ENCODE peak calls at places on chromosomes 7 and 10, in four cellular contexts. M is foreskin fibroblast, K is mammary epithelial cell, P is transverse colon. F is an unnamed sample.

GRCh38 chr7:132177708-132178392 is 398.4 kb downstream of the PLXNA4 start:
- DNase-seq in K (no peak), P (no peak), M (no peak), F (no peak)

GRCh38 chr10:25336330-25336729 is 161.5 kb downstream of the GPR158 start:
- DNase-seq in P (no peak), K (no peak), M (no peak), F (no peak)

GRCh38 chr7:78530351-78530750 is 731.8 kb downstream of the PHTF2 start:
- DNase-seq in P (no peak), K (peak), M (peak), F (no peak)

GRCh38 chr7:73424486-73424885 is 9.1 kb upstream of the FZD9 start:
- DNase-seq in P (no peak), M (no peak), K (no peak), F (no peak)

GRCh38 chr10:67612577-67613537 is 83.1 kb downstream of the CTNNA3 start:
- DNase-seq in P (no peak), K (peak), M (peak), F (no peak)

GRCh38 chr7:100221767-100222444 is 2.2 kb downstream of the PVRIG start:
- DNase-seq in M (no peak), K (no peak), P (no peak), F (no peak)

GRCh38 chr7:80882213-80882801 is 36.5 kb downstream of the SEMA3C start:
- DNase-seq in P (no peak), M (no peak), K (no peak), F (no peak)

GRCh38 chr7:142883571-142884284 is 1.8 kb downstream of the TRPV6 start:
- DNase-seq in K (no peak), P (no peak), M (no peak), F (no peak)

GRCh38 chr10:32961892-32962369 is 3.9 kb upstream of the ITGB1 start:
- DNase-seq in P (no peak), K (peak), M (peak), F (no peak)

GRCh38 chr10:99534939-99535763 is 2.4 kb downstream of the NKX2-3 start:
- DNase-seq in P (peak), M (peak), K (peak), F (no peak)

GRCh38 chr7:4650471-4651047 is 31.5 kb upstream of the FOXK1 start:
- DNase-seq in M (peak), K (no peak), P (no peak), F (no peak)

GRCh38 chr7:2759736-2760097 is 71.7 kb downstream of the AMZ1 start:
- DNase-seq in K (no peak), P (no peak), M (peak), F (peak)

GRCh38 chr7:129213828-129214227 is 11.0 kb upstream of the AHCYL2 start:
- DNase-seq in K (peak), P (no peak), M (peak), F (no peak)

GRCh38 chr7:138099813-138100212 is 23.6 kb downstream of the AKR1D1 start:
- DNase-seq in M (no peak), K (no peak), P (no peak), F (no peak)

GRCh38 chr7:158407581-158408331 is 179.9 kb downstream of the PTPRN2 start:
- DNase-seq in K (peak), M (peak), P (no peak), F (peak)

GRCh38 chr10:97687785-97688781 is 1.0 kb upstream of the AVPI1 start:
- DNase-seq in M (peak), K (peak), P (no peak), F (no peak)

GRCh38 chr10:131946880-131947279 is 34.8 kb downstream of the BNIP3 start:
- DNase-seq in M (no peak), K (no peak), P (no peak), F (no peak)

GRCh38 chr7:66443946-66444345 is 184.7 kb upstream of the KCTD7 start:
- DNase-seq in M (no peak), P (no peak), K (no peak), F (no peak)

GRCh38 chr10:110409488-110409887 is 88.2 kb upstream of the DUSP5 start:
- DNase-seq in M (no peak), K (no peak), P (no peak), F (no peak)

GRCh38 chr7:93194368-93194767 is 31.9 kb downstream of the HEPACAM2 start:
- DNase-seq in M (peak), K (peak), P (no peak), F (no peak)

GRCh38 chr10:73084209-73084608 is 12.5 kb downstream of the P4HA1 start:
- DNase-seq in K (no peak), P (no peak), M (no peak), F (no peak)

GRCh38 chr10:73088304-73088703 is 8.4 kb downstream of the P4HA1 start:
- DNase-seq in K (no peak), P (no peak), M (no peak), F (no peak)

GRCh38 chr10:73083234-73083633 is 13.4 kb downstream of the P4HA1 start:
- DNase-seq in M (no peak), P (no peak), K (no peak), F (no peak)

GRCh38 chr10:73086816-73087215 is 9.8 kb downstream of the P4HA1 start:
- DNase-seq in M (no peak), K (no peak), P (no peak), F (no peak)
- H3K4me3 ChIP-seq in M (no peak), K (no peak), P (no peak), F (no peak)

DNA sequence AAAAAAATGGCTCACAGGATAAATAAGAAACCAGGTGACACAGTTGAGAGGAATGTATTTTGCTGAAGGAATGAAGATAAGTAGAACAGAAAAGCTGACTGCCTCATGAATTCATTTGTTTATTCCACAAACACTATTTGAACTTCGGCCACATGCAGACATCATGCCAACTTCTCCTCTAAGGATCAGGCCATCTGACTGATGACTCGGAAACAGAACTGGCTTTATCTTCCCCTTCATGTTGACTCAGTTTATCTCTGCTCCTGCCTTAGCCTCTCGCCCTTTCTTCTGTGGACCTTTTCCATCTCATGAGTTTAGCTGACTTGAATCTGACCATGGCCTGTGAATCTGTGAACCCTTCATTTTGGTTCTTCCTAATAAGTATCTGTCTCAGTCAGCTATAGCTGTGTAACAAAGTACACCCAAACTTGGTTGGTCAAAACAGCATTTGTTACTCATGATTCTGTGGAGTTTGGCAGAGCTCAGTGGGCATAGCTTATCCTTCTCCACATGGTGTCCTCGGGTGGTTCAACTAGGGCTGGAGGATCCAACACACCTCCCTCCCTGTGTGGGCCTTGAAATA is 44.0 kb upstream of the GRID1 start:
- DNase-seq in P (no peak), M (peak), K (no peak), F (no peak)
- H3K4me3 ChIP-seq in P (no peak), M (no peak), K (no peak), F (no peak)

DNA sequence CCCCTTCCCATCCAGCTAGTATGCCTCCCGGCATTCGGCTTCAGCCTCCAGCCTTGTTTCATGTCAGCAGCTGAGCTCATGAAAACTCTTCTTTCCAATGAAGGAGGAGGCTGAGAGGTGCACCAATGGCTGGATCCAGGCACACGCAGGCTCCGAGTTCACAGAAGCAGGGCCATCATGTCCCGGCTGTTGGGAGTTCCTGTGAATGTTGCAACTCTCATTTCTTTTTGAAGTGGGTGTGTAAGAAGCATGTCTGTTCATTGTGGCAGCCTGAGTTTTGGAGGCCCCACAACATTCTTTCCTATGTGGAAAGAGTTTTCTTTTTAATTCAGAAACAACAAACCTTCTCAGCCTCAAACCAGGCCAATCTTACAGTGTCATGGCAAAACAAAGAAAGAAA is 89.7 kb downstream of the PTPRE start:
- DNase-seq in K (no peak), P (no peak), M (no peak), F (no peak)
- H3K4me3 ChIP-seq in K (no peak), P (no peak), M (no peak), F (no peak)

GRCh38 chr10:52232561-52233350 is 81.3 kb upstream of the DKK1 start:
- DNase-seq in K (no peak), P (peak), M (no peak), F (no peak)
- H3K4me3 ChIP-seq in K (peak), P (peak), M (no peak), F (no peak)

GRCh38 chr7:24896031-24896433 is 83.9 kb downstream of the OSBPL3 start:
- DNase-seq in K (no peak), P (peak), M (no peak), F (no peak)
- H3K4me3 ChIP-seq in K (no peak), P (no peak), M (no peak), F (no peak)

DNA sequence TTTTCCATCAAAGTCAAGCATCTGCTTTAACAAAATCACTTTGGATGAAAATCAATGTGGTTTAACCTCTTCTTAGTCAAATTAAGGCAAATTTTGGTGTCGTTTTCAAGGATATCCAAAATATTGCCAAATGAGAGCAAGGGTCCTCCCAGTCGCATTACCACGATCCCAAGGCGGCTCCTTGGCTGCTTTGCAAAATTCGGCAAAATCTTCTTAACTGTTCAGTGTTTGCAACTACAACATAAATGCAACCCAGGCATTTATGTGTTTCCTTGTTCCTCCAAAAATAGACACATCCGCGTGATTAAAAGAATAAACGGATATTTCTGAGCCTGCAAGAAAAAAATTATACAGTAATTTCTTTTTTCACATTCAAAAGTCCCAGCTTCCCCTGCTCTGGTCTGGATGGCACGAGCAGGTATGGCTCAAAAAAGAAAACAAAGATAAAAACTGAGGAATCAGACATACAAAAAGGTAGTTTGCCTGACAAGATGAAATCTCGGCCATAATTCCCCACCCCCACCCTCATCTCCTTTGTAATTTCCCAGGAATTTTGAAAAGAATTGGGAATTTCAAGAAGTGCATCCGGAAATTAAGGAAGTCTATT is 6.1 kb downstream of the SKIDA1 start:
- DNase-seq in P (no peak), M (peak), K (no peak), F (no peak)
- H3K4me3 ChIP-seq in P (peak), M (peak), K (peak), F (no peak)

GRCh38 chr7:76261935-76262334 is 40.5 kb upstream of the HSPB1 start:
- DNase-seq in P (no peak), K (no peak), M (no peak), F (no peak)

GRCh38 chr7:76261329-76261728 is 41.1 kb upstream of the HSPB1 start:
- DNase-seq in M (no peak), P (no peak), K (no peak), F (no peak)

GRCh38 chr7:76257973-76258372 is 44.5 kb upstream of the HSPB1 start:
- DNase-seq in K (no peak), P (no peak), M (no peak), F (no peak)

GRCh38 chr7:76260171-76260703 is 42.2 kb upstream of the HSPB1 start:
- DNase-seq in P (no peak), M (peak), K (no peak), F (no peak)

DNA sequence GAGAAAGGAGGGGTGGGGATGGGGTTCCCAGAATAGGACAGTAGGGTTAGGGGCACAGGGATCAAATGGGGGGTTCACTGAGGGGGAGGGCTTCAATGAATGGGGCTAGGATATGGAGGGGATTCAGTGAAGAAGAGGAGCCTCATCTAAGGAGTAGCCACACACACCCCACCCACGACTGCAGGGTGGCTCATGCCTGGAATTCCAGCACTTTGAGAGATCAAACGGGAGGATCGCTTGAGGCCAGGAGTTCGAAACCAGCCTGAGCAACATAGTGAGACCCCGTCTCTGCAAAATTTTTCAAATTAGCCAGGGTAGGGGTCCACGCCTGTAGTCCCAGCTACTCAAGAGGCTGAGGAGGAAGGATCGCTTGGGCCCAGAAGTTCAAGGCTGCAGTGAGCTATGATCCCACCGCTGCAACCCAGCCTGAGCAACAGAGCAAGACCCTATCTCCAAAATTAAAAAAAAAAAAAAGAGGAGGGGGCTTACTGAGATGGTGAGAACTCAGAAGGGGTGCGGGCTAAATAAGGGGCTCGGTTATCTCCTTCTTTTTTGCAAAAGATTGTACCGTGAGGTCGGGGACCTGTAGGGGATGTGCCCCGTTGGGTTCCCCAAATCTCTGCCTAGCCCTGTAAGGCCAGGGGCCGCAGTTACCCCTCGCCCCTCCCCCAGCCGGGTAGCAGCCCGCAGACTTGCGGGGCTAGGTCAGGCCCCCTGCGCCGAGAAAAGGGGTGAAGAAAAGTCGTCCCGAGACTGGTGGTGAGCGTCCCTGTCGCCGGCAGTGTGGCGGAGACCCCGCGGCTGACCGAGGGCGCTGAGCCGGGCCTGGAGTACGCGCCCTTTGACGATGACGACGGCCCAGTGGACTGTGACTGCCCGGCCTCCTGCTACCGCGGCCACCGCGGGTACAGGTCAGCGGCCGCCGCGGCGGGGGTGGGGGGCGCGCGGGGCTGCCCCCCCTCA is 43.1 kb upstream of the HSPB1 start:
- DNase-seq in P (no peak), K (no peak), M (no peak), F (no peak)
- H3K4me3 ChIP-seq in P (peak), K (no peak), M (no peak), F (no peak)

GRCh38 chr10:14555806-14556205 is 218.9 kb downstream of the FAM107B start:
- DNase-seq in K (no peak), P (no peak), M (no peak), F (no peak)
- H3K4me3 ChIP-seq in K (no peak), P (no peak), M (no peak), F (no peak)

GRCh38 chr10:109306698-109307097 is 616.6 kb downstream of the XPNPEP1 start:
- DNase-seq in P (no peak), K (no peak), M (peak), F (no peak)
- H3K4me3 ChIP-seq in P (no peak), K (no peak), M (no peak), F (no peak)

F was measured in mucosa of descending colon.